ENCODE peak calls at places on chromosomes 1 and 21, in nine cellular contexts. N is spleen, V is suprapubic skin, M is sigmoid colon, Z is transverse colon, D is HCT116, Y is stomach, S is prostate gland, T is H1. L is an unnamed sample.

GRCh38 chr1:32768110-32768857 is 48.9 kb downstream of the YARS1 start:
- DNase-seq in N (peak), V (no peak), D (no peak), Y (no peak), M (no peak), T (no peak), Z (no peak), S (no peak), L (no peak)

GRCh38 chr1:170313306-170313705 is 167.5 kb downstream of the NTMT2 start:
- DNase-seq in N (no peak), S (no peak), Z (no peak), Y (no peak), M (no peak), V (no peak), D (no peak), T (no peak), L (no peak)

GRCh38 chr1:83083589-83084224 is 915.2 kb downstream of the TTLL7 start:
- DNase-seq in V (no peak), N (no peak), Z (no peak), T (no peak), S (no peak), Y (no peak), M (no peak), D (no peak), L (no peak)

GRCh38 chr21:35819134-35819533 is 241.2 kb downstream of the SETD4 start:
- DNase-seq in V (no peak), N (no peak), S (no peak), D (no peak), Z (no peak), M (no peak), T (no peak), Y (no peak), L (no peak)

GRCh38 chr1:2097386-2098300 is 47.4 kb downstream of the PRKCZ start:
- DNase-seq in T (no peak), S (no peak), Y (no peak), M (no peak), D (peak), Z (no peak), N (no peak), V (no peak), L (no peak)

GRCh38 chr1:40306296-40306695 is 10.8 kb downstream of the COL9A2 start:
- DNase-seq in T (no peak), M (no peak), Z (no peak), V (peak), S (peak), Y (peak), N (no peak), D (no peak), L (no peak)

GRCh38 chr1:88549536-88549935 is 134.5 kb upstream of the PKN2 start:
- DNase-seq in Y (no peak), Z (no peak), S (no peak), T (no peak), V (no peak), M (no peak), D (peak), N (no peak), L (no peak)

GRCh38 chr1:219659005-219659632 is 46.2 kb upstream of the ZC3H11B start:
- DNase-seq in S (no peak), Y (no peak), V (no peak), N (no peak), M (no peak), D (no peak), T (no peak), Z (no peak), L (no peak)

GRCh38 chr1:53715478-53715877 is 23.5 kb downstream of the GLIS1 start:
- DNase-seq in T (peak), N (no peak), M (no peak), D (no peak), V (no peak), S (no peak), Y (no peak), Z (no peak), L (no peak)

GRCh38 chr1:109299087-109299983 is 7.5 kb downstream of the MYBPHL start:
- DNase-seq in Y (no peak), M (peak), Z (no peak), S (peak), N (no peak), D (no peak), V (no peak), T (no peak), L (no peak)

GRCh38 chr1:85501355-85501898 is 36.5 kb upstream of the DDAH1 start:
- DNase-seq in Y (no peak), T (no peak), V (no peak), D (no peak), M (no peak), S (no peak), Z (no peak), N (no peak), L (no peak)

GRCh38 chr21:21200103-21200938 is 202.1 kb downstream of the NCAM2 start:
- DNase-seq in Y (no peak), Z (peak), N (no peak), V (no peak), S (no peak), T (no peak), M (peak), D (no peak), L (no peak)

GRCh38 chr21:21205604-21206003 is 207.4 kb downstream of the NCAM2 start:
- DNase-seq in S (no peak), Z (no peak), T (no peak), M (no peak), Y (no peak), D (no peak), N (no peak), V (no peak), L (no peak)

GRCh38 chr21:21200939-21201610 is 202.9 kb downstream of the NCAM2 start:
- DNase-seq in N (no peak), V (no peak), Y (no peak), M (no peak), Z (no peak), S (no peak), D (no peak), T (no peak), L (no peak)

GRCh38 chr21:21199342-21200102 is 201.3 kb downstream of the NCAM2 start:
- DNase-seq in Y (no peak), Z (no peak), M (no peak), D (no peak), S (no peak), T (no peak), N (no peak), V (no peak), L (no peak)

GRCh38 chr21:21203822-21204339 is 205.7 kb downstream of the NCAM2 start:
- DNase-seq in Z (no peak), V (no peak), T (no peak), Y (no peak), S (no peak), M (no peak), N (no peak), D (no peak), L (no peak)
- TF ChIP-seq POLR2A in Z (no peak), V (no peak), T (no peak), Y (no peak), S (no peak), M (no peak), N (no peak), D (no peak), L (no peak)

GRCh38 chr1:77978293-77978968 is 441 bp downstream of the FUBP1 start:
- DNase-seq in M (peak), T (no peak), V (no peak), S (peak), Z (peak), N (no peak), Y (peak), D (peak), L (no peak)
- TF ChIP-seq POLR2AphosphoS5 in M (no peak), T (peak), V (peak), S (peak), Z (peak), N (no peak), Y (peak), D (peak), L (no peak)

GRCh38 chr1:152459596-152460528 is 45.8 kb upstream of the CRNN start:
- DNase-seq in Y (peak), T (peak), S (peak), N (peak), M (peak), V (no peak), Z (peak), D (peak), L (peak)
- H3K27ac ChIP-seq in Y (no peak), T (no peak), S (no peak), N (peak), M (no peak), V (no peak), Z (no peak), D (no peak), L (no peak)

GRCh38 chr1:1082239-1083180 is 8.4 kb upstream of the RNF223 start:
- DNase-seq in V (peak), Z (peak), Y (peak), M (peak), N (peak), T (no peak), D (no peak), S (no peak), L (no peak)

GRCh38 chr1:1080951-1081310 is 6.8 kb upstream of the RNF223 start:
- DNase-seq in Z (peak), T (peak), M (peak), S (no peak), Y (no peak), N (no peak), D (no peak), V (no peak), L (no peak)

GRCh38 chr1:1083181-1084027 is 9.3 kb upstream of the RNF223 start:
- DNase-seq in D (no peak), N (peak), S (no peak), V (peak), T (no peak), Y (peak), M (peak), Z (peak), L (no peak)

GRCh38 chr1:1080122-1080753 is 6.1 kb upstream of the RNF223 start:
- DNase-seq in Z (peak), D (peak), T (peak), Y (peak), M (peak), V (no peak), N (peak), S (no peak), L (no peak)

DNA sequence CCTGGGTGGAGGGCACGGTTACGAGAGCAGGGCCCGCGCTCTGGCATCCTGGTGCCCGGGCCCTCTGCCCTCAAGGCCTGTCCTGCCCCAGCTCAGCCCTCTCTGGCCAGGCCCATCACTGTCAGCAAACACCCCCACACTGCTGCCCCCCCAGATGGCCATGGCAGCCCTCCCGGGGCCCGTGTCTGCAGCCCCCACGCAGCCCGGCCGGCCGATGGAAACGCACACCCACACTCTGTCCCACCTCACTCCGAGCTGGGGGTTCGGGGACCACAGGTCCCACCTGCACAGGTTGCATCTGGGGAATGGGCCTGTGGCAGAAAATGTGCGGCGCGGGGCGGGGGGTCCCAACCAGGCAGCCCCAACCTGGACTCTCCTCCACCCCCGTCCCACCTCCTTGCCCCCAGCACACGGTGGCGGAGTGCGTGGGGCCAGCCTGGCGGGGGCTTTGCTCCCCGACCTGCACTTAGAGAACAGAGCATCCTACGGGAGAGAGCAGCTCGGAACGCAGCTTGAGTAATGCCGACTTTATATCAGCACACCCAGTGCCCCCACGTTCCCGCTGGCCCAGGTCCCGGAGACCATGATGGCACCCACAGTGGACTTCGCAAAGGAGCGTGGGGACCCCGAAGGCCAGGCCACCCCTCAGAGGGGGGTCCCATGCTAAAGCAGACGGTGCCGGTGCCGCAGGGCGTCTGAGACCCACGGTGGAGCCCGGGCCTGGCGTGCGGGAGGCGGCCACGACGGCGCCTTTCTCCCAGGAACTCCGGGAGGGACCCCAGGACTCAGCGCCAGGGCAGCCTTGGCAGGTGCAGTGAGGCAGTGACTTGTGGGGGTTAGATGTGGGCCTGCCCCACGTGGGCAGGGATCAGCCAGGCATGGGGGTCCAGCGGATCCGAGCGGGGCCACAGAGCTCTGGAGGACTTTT is 7.5 kb upstream of the RNF223 start:
- DNase-seq in M (peak), T (peak), Z (peak), V (peak), S (no peak), Y (peak), D (no peak), N (peak), L (no peak)
- TF ChIP-seq POLR2A in M (no peak), T (no peak), Z (no peak), V (no peak), S (no peak), Y (no peak), D (no peak), N (no peak), L (no peak)

GRCh38 chr1:3523980-3524379 is 69.5 kb downstream of the ARHGEF16 start:
- DNase-seq in Y (no peak), Z (no peak), V (no peak), M (no peak), N (no peak), T (no peak), S (no peak), D (no peak), L (no peak)

GRCh38 chr1:3527774-3528173 is 73.3 kb downstream of the ARHGEF16 start:
- DNase-seq in V (no peak), Z (no peak), Y (no peak), N (no peak), S (no peak), D (no peak), M (no peak), T (no peak), L (no peak)

GRCh38 chr1:3522564-3523270 is 68.3 kb downstream of the ARHGEF16 start:
- DNase-seq in T (no peak), Y (no peak), M (no peak), Z (no peak), N (no peak), D (no peak), V (no peak), S (no peak), L (no peak)

GRCh38 chr1:3524571-3525203 is 70.2 kb downstream of the ARHGEF16 start:
- DNase-seq in D (no peak), N (no peak), Y (no peak), T (no peak), V (no peak), S (no peak), Z (no peak), M (no peak), L (no peak)

DNA sequence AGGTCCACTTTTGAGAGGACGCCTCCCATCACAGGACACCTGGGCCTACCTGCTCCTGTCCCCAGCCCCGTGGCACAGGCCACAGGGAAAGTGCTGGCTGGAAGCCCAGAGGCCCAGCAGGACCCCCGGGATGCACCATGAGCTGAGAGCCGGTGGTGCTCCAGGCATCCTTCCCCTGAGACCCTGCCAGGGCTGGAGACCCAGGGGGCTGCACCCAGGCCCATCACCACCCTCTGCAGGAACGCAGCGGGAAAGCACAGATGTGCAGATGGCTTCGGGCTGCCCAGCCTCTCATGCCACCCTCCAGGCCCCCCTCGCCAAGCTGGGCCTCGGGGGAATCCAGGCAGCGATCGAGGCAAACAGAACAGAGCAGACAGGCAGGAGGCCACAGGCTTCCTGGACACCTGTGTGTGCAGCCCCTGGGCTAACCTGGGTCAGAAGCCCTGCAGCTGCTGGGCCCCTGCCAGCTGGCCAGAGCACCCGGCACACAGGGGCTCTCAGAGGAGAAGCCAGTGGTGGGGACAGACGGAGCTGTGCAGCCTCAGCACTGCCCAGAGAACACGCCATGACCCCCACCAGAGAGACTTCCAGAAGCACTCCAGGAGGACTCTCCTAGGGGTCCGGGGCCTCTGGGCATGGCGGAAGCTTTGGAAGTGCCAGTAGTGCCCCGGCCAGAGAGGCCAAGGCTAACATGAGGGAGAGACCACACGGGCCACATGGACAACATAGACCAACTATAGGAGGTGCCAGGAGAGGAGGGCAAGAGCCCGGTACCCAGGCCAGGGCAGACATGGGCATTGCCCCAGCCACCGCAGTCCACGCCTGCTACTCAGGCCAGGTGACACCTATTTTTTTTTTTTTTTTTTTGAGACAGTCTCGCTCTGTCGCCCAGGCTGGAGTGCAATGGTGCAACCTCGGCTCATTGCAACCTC is 71.4 kb downstream of the ARHGEF16 start:
- DNase-seq in N (no peak), Z (no peak), V (no peak), D (no peak), M (no peak), S (no peak), Y (no peak), T (no peak), L (no peak)
- TF ChIP-seq POLR2AphosphoS5 in N (no peak), Z (no peak), V (no peak), D (no peak), M (no peak), S (no peak), Y (no peak), T (no peak), L (no peak)

GRCh38 chr1:30159015-30159414 is 564.4 kb downstream of the MATN1 start:
- DNase-seq in M (no peak), D (no peak), Z (no peak), V (no peak), T (no peak), S (no peak), Y (no peak), N (no peak), L (no peak)

GRCh38 chr1:30161953-30162352 is 561.4 kb downstream of the MATN1 start:
- DNase-seq in V (no peak), S (no peak), M (no peak), Y (no peak), D (no peak), N (no peak), Z (no peak), T (no peak), L (no peak)

GRCh38 chr1:30164693-30165092 is 558.7 kb downstream of the MATN1 start:
- DNase-seq in T (no peak), S (no peak), Z (no peak), M (no peak), V (no peak), N (no peak), Y (no peak), D (no peak), L (peak)

GRCh38 chr1:30162565-30162964 is 560.8 kb downstream of the MATN1 start:
- DNase-seq in D (no peak), N (no peak), Z (no peak), V (no peak), M (no peak), T (no peak), S (no peak), Y (no peak), L (no peak)

DNA sequence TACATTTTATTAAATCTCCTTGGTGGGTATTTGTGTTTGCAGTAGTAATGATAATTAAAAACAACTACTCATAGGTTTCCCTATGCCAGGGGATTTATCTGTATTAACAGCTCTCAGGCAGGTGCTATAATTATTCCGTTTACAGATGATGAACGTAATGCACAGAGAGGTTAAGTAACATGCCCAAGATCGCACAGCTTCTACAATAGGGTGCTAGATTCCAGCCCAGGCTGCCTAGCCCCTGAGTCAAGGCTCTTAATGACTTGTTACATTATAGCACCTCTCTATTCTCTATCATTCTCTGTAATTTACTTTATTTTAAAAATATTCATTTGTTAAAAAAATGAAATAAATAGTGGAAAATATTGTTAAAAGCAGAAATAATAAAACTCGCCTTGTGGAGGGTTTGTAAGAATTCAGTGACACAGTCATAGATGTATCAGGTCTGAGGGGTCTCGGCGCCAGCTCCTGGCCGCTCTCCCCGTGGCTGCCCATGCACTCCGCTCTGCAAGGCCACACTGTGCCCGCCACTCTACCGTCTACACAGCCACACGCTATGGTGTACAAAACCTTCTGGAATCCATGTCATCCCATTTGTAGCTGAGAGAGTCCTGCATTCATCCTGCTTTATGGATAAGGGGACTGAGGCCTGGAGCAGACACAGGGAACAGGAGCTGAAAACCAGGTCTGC is 562.2 kb downstream of the MATN1 start:
- DNase-seq in V (no peak), Z (no peak), T (no peak), N (no peak), S (no peak), D (no peak), M (no peak), Y (no peak), L (no peak)
- H3K27ac ChIP-seq in V (no peak), Z (no peak), T (no peak), N (no peak), S (no peak), D (no peak), M (no peak), Y (no peak), L (no peak)

GRCh38 chr1:8122160-8122476 is 96.0 kb upstream of the ERRFI1 start:
- DNase-seq in V (no peak), N (no peak), M (peak), T (no peak), S (no peak), Z (no peak), D (no peak), Y (no peak), L (no peak)
- TF ChIP-seq POLR2A in V (no peak), N (no peak), M (no peak), T (no peak), S (no peak), Z (no peak), D (no peak), Y (no peak), L (no peak)

GRCh38 chr1:27934818-27935549 is at the start of gene SMPDL3B:
- DNase-seq in S (peak), Z (peak), M (no peak), T (peak), V (no peak), D (peak), Y (peak), N (peak), L (no peak)

GRCh38 chr1:27935721-27936120 is 921 bp downstream of the SMPDL3B start:
- DNase-seq in M (no peak), D (no peak), Z (no peak), T (no peak), S (no peak), V (no peak), Y (no peak), N (peak), L (no peak)

GRCh38 chr1:27938488-27938887 is 3.7 kb downstream of the SMPDL3B start:
- DNase-seq in S (no peak), N (no peak), T (no peak), M (no peak), Z (no peak), V (no peak), D (no peak), Y (no peak), L (no peak)

GRCh38 chr1:27936370-27936769 is 1.6 kb downstream of the SMPDL3B start:
- DNase-seq in S (no peak), N (peak), T (no peak), M (no peak), V (no peak), Y (no peak), D (no peak), Z (no peak), L (no peak)

DNA sequence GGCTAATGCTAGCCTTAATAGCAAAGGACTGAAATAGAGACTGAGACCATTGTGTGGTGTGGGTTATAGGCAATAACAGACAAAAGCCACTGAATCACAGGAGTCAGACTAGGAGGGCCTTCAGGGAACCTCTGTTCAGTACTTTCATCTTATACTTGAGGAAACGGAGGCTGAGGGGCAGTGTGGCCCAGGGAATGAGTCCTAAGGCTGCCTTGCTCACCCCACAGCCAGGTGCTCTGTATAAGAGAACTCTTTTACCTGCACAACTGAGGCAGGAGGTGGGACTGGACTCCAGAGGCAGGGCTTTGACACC is 2.7 kb downstream of the SMPDL3B start:
- DNase-seq in M (no peak), Z (no peak), V (no peak), Y (no peak), D (no peak), N (peak), S (no peak), T (no peak), L (no peak)
- TF ChIP-seq POLR2AphosphoS5 in M (no peak), Z (no peak), V (no peak), Y (no peak), D (no peak), N (no peak), S (no peak), T (peak), L (no peak)

L was measured in vagina.